ENCODE peak calls at places on chromosomes 6 and 20, in eight cellular contexts. N is activated T-helper 1 cell treated with anti-CD3 and anti-CD28 coated beads, Interleukin-2, amount 50 U/mL, for 16 hours; T is mammary epithelial cell; K is lower lobe of right lung; B is Karpas-422; V is trophoblast cell; M is HTR-8/SVneo; F is NCI-H1092 treated with DMSO at 0.1 percent for 48 hours. U is an unnamed sample.

GRCh38 chr6:135586844-135587243 is 89.3 kb upstream of the AHI1 start:
- DNase-seq in B (no peak), T (no peak), F (no peak), V (no peak), M (no peak), N (no peak), K (peak), U (peak)

GRCh38 chr6:4948781-4949450 is 54.9 kb downstream of the RPP40 start:
- DNase-seq in F (no peak), V (no peak), T (peak), K (no peak), B (no peak), N (no peak), M (no peak), U (no peak)

GRCh38 chr6:135866445-135867143 is 15.1 kb downstream of the PDE7B start:
- DNase-seq in M (no peak), B (no peak), V (no peak), T (no peak), N (no peak), K (no peak), F (no peak), U (no peak)

GRCh38 chr6:108667984-108668383 is 107.3 kb downstream of the FOXO3 start:
- DNase-seq in K (no peak), V (no peak), N (no peak), B (peak), T (no peak), M (no peak), F (no peak), U (no peak)

GRCh38 chr20:35369804-35370203 is 42.0 kb downstream of the UQCC1 start:
- DNase-seq in F (no peak), V (no peak), B (no peak), N (no peak), M (no peak), K (no peak), T (peak), U (no peak)

GRCh38 chr6:43812850-43813584 is 43.0 kb downstream of the VEGFA start:
- DNase-seq in N (no peak), M (no peak), B (peak), F (no peak), K (peak), V (peak), T (no peak), U (peak)

GRCh38 chr6:53581161-53581560 is 36.3 kb upstream of the GCLC start:
- DNase-seq in V (no peak), K (no peak), M (no peak), N (no peak), T (peak), B (no peak), F (no peak), U (no peak)

GRCh38 chr6:7910298-7910653 is 312 bp downstream of the TXNDC5 start:
- DNase-seq in K (no peak), V (peak), M (no peak), N (no peak), F (no peak), B (no peak), T (no peak), U (no peak)

GRCh38 chr20:50980851-50981713 is 22.5 kb downstream of the MOCS3 start:
- DNase-seq in B (peak), V (peak), T (peak), N (peak), M (peak), F (peak), K (peak), U (peak)

GRCh38 chr6:43368517-43369160 is 808 bp downstream of the ZNF318 start:
- DNase-seq in K (peak), N (no peak), B (peak), V (peak), M (peak), T (peak), F (peak), U (peak)

GRCh38 chr6:7058250-7058923 is 49.4 kb upstream of the RREB1 start:
- DNase-seq in V (peak), M (peak), N (no peak), K (peak), F (no peak), T (peak), B (no peak), U (peak)

GRCh38 chr20:58005581-58006345 is 222.7 kb downstream of the ANKRD60 start:
- DNase-seq in K (no peak), M (no peak), V (no peak), F (no peak), N (no peak), B (no peak), T (no peak), U (no peak)

GRCh38 chr6:39218868-39219567 is 10.3 kb downstream of the KCNK5 start:
- DNase-seq in F (no peak), B (no peak), M (no peak), N (no peak), K (no peak), T (no peak), V (no peak), U (peak)

GRCh38 chr20:62063601-62063980 is 2.1 kb downstream of the TAF4 start:
- DNase-seq in T (no peak), N (no peak), F (no peak), M (no peak), B (no peak), V (no peak), K (no peak), U (no peak)

GRCh38 chr6:96542702-96543101 is 20.2 kb upstream of the FHL5 start:
- DNase-seq in K (no peak), T (no peak), M (no peak), N (no peak), F (peak), V (no peak), B (peak), U (peak)

GRCh38 chr6:27684264-27685211 is 211.6 kb upstream of the ZNF184 start:
- DNase-seq in K (no peak), B (peak), F (peak), M (peak), T (peak), V (peak), N (no peak), U (peak)